ENCODE peak calls at places on chromosome 3, in five cellular contexts. One of them, this sample, is unnamed.

GRCh38 chr3:13874891-13875290 is 5.0 kb downstream of the WNT7A start:
- DNase-seq in A549: no peak
- DNase-seq in thoracic aorta: no peak
- DNase-seq in stomach: no peak
- DNase-seq in HepG2: no peak
- DNase-seq in this sample: no peak

GRCh38 chr3:40895109-40895508 is 304.2 kb upstream of the CTNNB1 start:
- DNase-seq in HepG2: no peak
- DNase-seq in thoracic aorta: no peak
- DNase-seq in stomach: no peak
- DNase-seq in A549: no peak
- DNase-seq in this sample: no peak

GRCh38 chr3:159879598-159879997 is 109.0 kb upstream of the IL12A start:
- DNase-seq in A549: no peak
- DNase-seq in thoracic aorta: no peak
- DNase-seq in stomach: no peak
- DNase-seq in HepG2: no peak
- DNase-seq in this sample: no peak

GRCh38 chr3:130341388-130341787 is 4.1 kb upstream of the COL6A5 start:
- DNase-seq in stomach: no peak
- DNase-seq in thoracic aorta: no peak
- DNase-seq in A549: no peak
- DNase-seq in HepG2: no peak
- DNase-seq in this sample: no peak

GRCh38 chr3:45582407-45582806 is 12.1 kb upstream of the LIMD1 start:
- DNase-seq in stomach: no peak
- DNase-seq in A549: no peak
- DNase-seq in thoracic aorta: no peak
- DNase-seq in HepG2: no peak
- DNase-seq in this sample: peak; percentile 21

GRCh38 chr3:135516143-135516542 is 449.4 kb upstream of the PPP2R3A start:
- DNase-seq in thoracic aorta: no peak
- DNase-seq in stomach: no peak
- DNase-seq in A549: no peak
- DNase-seq in HepG2: peak; percentile 4
- DNase-seq in this sample: no peak

GRCh38 chr3:38404286-38404685 is 49.4 kb upstream of the ACVR2B start:
- DNase-seq in stomach: no peak
- DNase-seq in HepG2: no peak
- DNase-seq in thoracic aorta: no peak
- DNase-seq in A549: no peak
- DNase-seq in this sample: no peak

GRCh38 chr3:123385072-123385471 is 63.8 kb downstream of the ADCY5 start:
- DNase-seq in HepG2: no peak
- DNase-seq in thoracic aorta: no peak
- DNase-seq in stomach: no peak
- DNase-seq in A549: no peak
- DNase-seq in this sample: no peak

GRCh38 chr3:119559441-119559963 is at the start of gene CD80:
- DNase-seq in thoracic aorta: no peak
- DNase-seq in HepG2: peak; percentile 45
- DNase-seq in A549: peak; percentile 55
- DNase-seq in stomach: peak; percentile 75
- DNase-seq in this sample: peak; percentile 38

GRCh38 chr3:61685755-61686154 is 124.4 kb downstream of the PTPRG start:
- DNase-seq in thoracic aorta: no peak
- DNase-seq in HepG2: no peak
- DNase-seq in stomach: no peak
- DNase-seq in A549: no peak
- DNase-seq in this sample: no peak

GRCh38 chr3:97932387-97932801 is 39.8 kb downstream of the RIOX2 start:
- DNase-seq in HepG2: no peak
- DNase-seq in stomach: no peak
- DNase-seq in A549: no peak
- DNase-seq in thoracic aorta: no peak
- DNase-seq in this sample: no peak

GRCh38 chr3:120404876-120405275 is 45.9 kb downstream of the FSTL1 start:
- DNase-seq in A549: no peak
- DNase-seq in thoracic aorta: no peak
- DNase-seq in stomach: no peak
- DNase-seq in HepG2: no peak
- DNase-seq in this sample: no peak

GRCh38 chr3:149581681-149582349 is 76.0 kb downstream of the WWTR1 start:
- DNase-seq in thoracic aorta: no peak
- DNase-seq in stomach: no peak
- DNase-seq in A549: peak; percentile 83
- DNase-seq in HepG2: no peak
- DNase-seq in this sample: no peak

GRCh38 chr3:45367451-45367850 is 20.9 kb upstream of the LARS2 start:
- DNase-seq in A549: no peak
- DNase-seq in HepG2: no peak
- DNase-seq in stomach: no peak
- DNase-seq in thoracic aorta: no peak
- DNase-seq in this sample: no peak

GRCh38 chr3:126568776-126569342 is 10.1 kb upstream of the C3orf22 start:
- DNase-seq in thoracic aorta: no peak
- DNase-seq in HepG2: no peak
- DNase-seq in A549: no peak
- DNase-seq in stomach: no peak
- DNase-seq in this sample: no peak

GRCh38 chr3:37862219-37862711 is 585 bp downstream of the CTDSPL start:
- DNase-seq in thoracic aorta: no peak
- DNase-seq in A549: peak; percentile 21
- DNase-seq in stomach: peak; percentile 51
- DNase-seq in HepG2: no peak
- DNase-seq in this sample: peak; percentile 20

GRCh38 chr3:78734048-78734637 is 1033.7 kb downstream of the ROBO1 start:
- DNase-seq in A549: no peak
- DNase-seq in thoracic aorta: no peak
- DNase-seq in stomach: no peak
- DNase-seq in HepG2: no peak
- DNase-seq in this sample: no peak

GRCh38 chr3:41148446-41148845 is 50.9 kb upstream of the CTNNB1 start:
- DNase-seq in thoracic aorta: no peak
- DNase-seq in HepG2: no peak
- DNase-seq in A549: no peak
- DNase-seq in stomach: no peak
- DNase-seq in this sample: no peak

GRCh38 chr3:139251529-139251928 is 92.3 kb upstream of the MRPS22 start:
- DNase-seq in HepG2: peak; percentile 21
- DNase-seq in thoracic aorta: no peak
- DNase-seq in A549: no peak
- DNase-seq in stomach: no peak
- DNase-seq in this sample: no peak

GRCh38 chr3:45608885-45609284 is 14.3 kb downstream of the LIMD1 start:
- DNase-seq in HepG2: no peak
- DNase-seq in thoracic aorta: no peak
- DNase-seq in A549: no peak
- DNase-seq in stomach: peak; percentile 80
- DNase-seq in this sample: no peak

GRCh38 chr3:86954226-86954625 is 36.7 kb downstream of the VGLL3 start:
- DNase-seq in HepG2: no peak
- DNase-seq in A549: no peak
- DNase-seq in thoracic aorta: no peak
- DNase-seq in stomach: no peak
- DNase-seq in this sample: no peak

GRCh38 chr3:42300013-42300412 is 34.0 kb upstream of the CCK start:
- DNase-seq in A549: no peak
- DNase-seq in HepG2: peak; percentile 10
- DNase-seq in stomach: no peak
- DNase-seq in thoracic aorta: no peak
- DNase-seq in this sample: peak; percentile 39

GRCh38 chr3:125150525-125151436 is 61.8 kb downstream of the SLC12A8 start:
- DNase-seq in thoracic aorta: no peak
- DNase-seq in stomach: peak; percentile 46
- DNase-seq in HepG2: peak; percentile 53
- DNase-seq in A549: peak; percentile 40
- DNase-seq in this sample: peak; percentile 38
- H3K27ac ChIP-seq in thoracic aorta: peak overlapping the region; percentile 43
- H3K27ac ChIP-seq in stomach: no peak overlapping the region
- H3K27ac ChIP-seq in HepG2: no peak overlapping the region
- H3K27ac ChIP-seq in A549: no peak overlapping the region
- H3K27ac ChIP-seq in this sample: no peak overlapping the region

GRCh38 chr3:158105124-158105709 is 1.0 kb downstream of the SHOX2 start:
- DNase-seq in thoracic aorta: no peak
- DNase-seq in A549: peak; percentile 38
- DNase-seq in HepG2: no peak
- DNase-seq in stomach: no peak
- DNase-seq in this sample: no peak
- H3K4me1 ChIP-seq in thoracic aorta: peaks cover 42% of the 10 kb centered on the region
- H3K4me1 ChIP-seq in A549: peaks cover 11% of the 10 kb centered on the region
- H3K4me1 ChIP-seq in HepG2: peaks cover 52% of the 10 kb centered on the region
- H3K4me1 ChIP-seq in stomach: peaks cover 52% of the 10 kb centered on the region
- H3K4me1 ChIP-seq in this sample: peaks cover 53% of the 10 kb centered on the region

GRCh38 chr3:184375747-184376495 is 2.1 kb downstream of the THPO start:
- DNase-seq in HepG2: no peak
- DNase-seq in stomach: no peak
- DNase-seq in A549: no peak
- DNase-seq in thoracic aorta: no peak
- DNase-seq in this sample: no peak

GRCh38 chr3:184378650-184379374 is 805 bp upstream of the THPO start:
- DNase-seq in thoracic aorta: no peak
- DNase-seq in HepG2: no peak
- DNase-seq in stomach: no peak
- DNase-seq in A549: no peak
- DNase-seq in this sample: no peak

GRCh38 chr3:184377374-184377773 is 633 bp downstream of the THPO start:
- DNase-seq in thoracic aorta: no peak
- DNase-seq in HepG2: peak; percentile 23
- DNase-seq in A549: no peak
- DNase-seq in stomach: no peak
- DNase-seq in this sample: no peak

GRCh38 chr3:184379375-184380209 is at the start of gene CHRD:
- DNase-seq in thoracic aorta: no peak
- DNase-seq in HepG2: no peak
- DNase-seq in stomach: no peak
- DNase-seq in A549: no peak
- DNase-seq in this sample: no peak

GRCh38 chr3:184377882-184378445 is at the start of gene THPO:
- DNase-seq in thoracic aorta: no peak
- DNase-seq in A549: no peak
- DNase-seq in HepG2: peak; percentile 90
- DNase-seq in stomach: no peak
- DNase-seq in this sample: no peak
- H3K4me3 ChIP-seq in thoracic aorta: no peak within 1 kb of the TSS
- H3K4me3 ChIP-seq in A549: no peak within 1 kb of the TSS
- H3K4me3 ChIP-seq in HepG2: peak within 1 kb of the TSS; percentile 90
- H3K4me3 ChIP-seq in stomach: no peak within 1 kb of the TSS
- H3K4me3 ChIP-seq in this sample: no peak within 1 kb of the TSS

GRCh38 chr3:47407896-47408838 is 27.3 kb downstream of the PTPN23 start:
- DNase-seq in A549: no peak
- DNase-seq in HepG2: no peak
- DNase-seq in stomach: no peak
- DNase-seq in thoracic aorta: no peak
- DNase-seq in this sample: no peak

GRCh38 chr3:47404420-47404819 is 23.6 kb downstream of the PTPN23 start:
- DNase-seq in stomach: no peak
- DNase-seq in HepG2: no peak
- DNase-seq in thoracic aorta: no peak
- DNase-seq in A549: no peak
- DNase-seq in this sample: no peak

GRCh38 chr3:47406762-47407149 is 25.9 kb downstream of the PTPN23 start:
- DNase-seq in thoracic aorta: no peak
- DNase-seq in HepG2: no peak
- DNase-seq in stomach: no peak
- DNase-seq in A549: no peak
- DNase-seq in this sample: no peak

GRCh38 chr3:47404955-47405790 is 24.4 kb downstream of the PTPN23 start:
- DNase-seq in A549: no peak
- DNase-seq in stomach: peak; percentile 56
- DNase-seq in thoracic aorta: no peak
- DNase-seq in HepG2: no peak
- DNase-seq in this sample: no peak

GRCh38 chr3:47405820-47406761 is 25.3 kb downstream of the PTPN23 start:
- DNase-seq in thoracic aorta: no peak
- DNase-seq in A549: no peak
- DNase-seq in HepG2: no peak
- DNase-seq in stomach: no peak
- DNase-seq in this sample: no peak
- H3K27ac ChIP-seq in thoracic aorta: peak overlapping the region; percentile 55
- H3K27ac ChIP-seq in A549: no peak overlapping the region
- H3K27ac ChIP-seq in HepG2: no peak overlapping the region
- H3K27ac ChIP-seq in stomach: peak overlapping the region; percentile 46
- H3K27ac ChIP-seq in this sample: no peak overlapping the region

GRCh38 chr3:192933259-192933658 is 15.6 kb upstream of the MB21D2 start:
- DNase-seq in thoracic aorta: no peak
- DNase-seq in stomach: no peak
- DNase-seq in HepG2: no peak
- DNase-seq in A549: no peak
- DNase-seq in this sample: no peak
- H3K4me1 ChIP-seq in thoracic aorta: no peaks in the 10 kb centered on the region
- H3K4me1 ChIP-seq in stomach: peaks cover 9% of the 10 kb centered on the region
- H3K4me1 ChIP-seq in HepG2: no peaks in the 10 kb centered on the region
- H3K4me1 ChIP-seq in A549: peaks cover 19% of the 10 kb centered on the region
- H3K4me1 ChIP-seq in this sample: no peaks in the 10 kb centered on the region

GRCh38 chr3:16511561-16512434 is 1.7 kb downstream of the RFTN1 start:
- DNase-seq in HepG2: no peak
- DNase-seq in thoracic aorta: peak; percentile 74
- DNase-seq in stomach: peak; percentile 56
- DNase-seq in A549: no peak
- DNase-seq in this sample: peak; percentile 88
- H3K4me3 ChIP-seq in HepG2: no peak overlapping the region
- H3K4me3 ChIP-seq in thoracic aorta: peak overlapping the region; percentile 96
- H3K4me3 ChIP-seq in stomach: peak overlapping the region; percentile 62
- H3K4me3 ChIP-seq in A549: no peak overlapping the region
- H3K4me3 ChIP-seq in this sample: peak overlapping the region; percentile 89

DNA sequence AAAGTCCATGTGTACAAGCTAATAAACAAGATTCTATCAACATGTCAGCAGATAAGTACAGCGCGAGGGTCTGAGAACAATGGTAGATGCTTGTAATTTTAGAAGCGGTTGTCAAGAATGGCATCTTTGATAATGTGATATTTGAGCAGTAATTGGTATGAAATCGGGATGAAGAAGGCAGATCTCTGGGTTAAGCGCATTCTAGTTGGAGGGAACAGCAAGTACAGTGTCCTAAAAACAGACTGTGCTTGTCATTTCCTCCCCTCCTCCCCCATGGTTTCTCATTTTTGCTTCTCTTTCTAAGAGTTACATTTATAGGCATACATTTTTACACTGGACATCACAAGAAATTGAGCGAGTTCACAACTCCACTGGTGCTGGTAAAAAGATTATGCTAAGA is 23.3 kb downstream of the TGFBR2 start:
- DNase-seq in thoracic aorta: no peak
- DNase-seq in HepG2: no peak
- DNase-seq in A549: no peak
- DNase-seq in stomach: no peak
- DNase-seq in this sample: no peak
- H3K27ac ChIP-seq in thoracic aorta: peak overlapping the region; percentile 24
- H3K27ac ChIP-seq in HepG2: peak overlapping the region; percentile 69
- H3K27ac ChIP-seq in A549: peak overlapping the region; percentile 46
- H3K27ac ChIP-seq in stomach: peak overlapping the region; percentile 67
- H3K27ac ChIP-seq in this sample: peak overlapping the region; percentile 82